ENCODE peak calls at places on chromosomes 3 and 15, in nine cellular contexts. Z is WTC11, V is AG09319, B is colonic mucosa, W is ovary, Y is GM13976, I is kidney, G is psoas muscle, H is GM13977. S is an unnamed sample.

GRCh38 chr3:167031364-167032049 is 348.6 kb downstream of the ZBBX start:
- DNase-seq in Z (no peak), V (no peak), B (no peak), W (no peak), Y (no peak), I (no peak), G (no peak), H (no peak), S (no peak)

GRCh38 chr15:70083423-70083822 is 14.3 kb downstream of the TLE3 start:
- DNase-seq in Z (peak), V (no peak), B (no peak), W (no peak), Y (no peak), I (no peak), G (no peak), H (no peak), S (no peak)

GRCh38 chr15:44092221-44092620 is 102.8 kb downstream of the FRMD5 start:
- DNase-seq in Z (no peak), V (no peak), B (no peak), W (no peak), Y (no peak), I (no peak), G (no peak), H (no peak), S (no peak)

GRCh38 chr3:284316-284715 is 87.8 kb downstream of the CHL1 start:
- DNase-seq in Z (no peak), V (no peak), B (no peak), W (no peak), Y (no peak), I (no peak), G (no peak), H (no peak), S (no peak)

GRCh38 chr15:63353261-63353660 is 28.4 kb downstream of the CA12 start:
- DNase-seq in Z (no peak), V (no peak), B (no peak), W (no peak), Y (no peak), I (no peak), G (no peak), H (no peak), S (no peak)

GRCh38 chr3:189340680-189341460 is 169.1 kb downstream of the TPRG1 start:
- DNase-seq in Z (peak), V (no peak), B (peak), W (no peak), Y (no peak), I (no peak), G (no peak), H (no peak), S (peak)

GRCh38 chr3:49238274-49239127 is 38.5 kb downstream of the C3orf62 start:
- DNase-seq in Z (no peak), V (no peak), B (peak), W (peak), Y (no peak), I (no peak), G (no peak), H (no peak), S (no peak)

GRCh38 chr3:177427096-177427495 is 229.8 kb upstream of the TBL1XR1 start:
- DNase-seq in Z (no peak), V (no peak), B (no peak), W (no peak), Y (peak), I (no peak), G (no peak), H (peak), S (no peak)

GRCh38 chr3:154889227-154889634 is 190.9 kb upstream of the MME start:
- DNase-seq in Z (no peak), V (no peak), B (no peak), W (no peak), Y (no peak), I (peak), G (no peak), H (no peak), S (no peak)

GRCh38 chr15:55535436-55535835 is 27.4 kb upstream of the DNAAF4 start:
- DNase-seq in Z (no peak), V (no peak), B (no peak), W (no peak), Y (no peak), I (no peak), G (no peak), H (no peak), S (no peak)
- TF ChIP-seq CTCF in Z (no peak), V (no peak), B (no peak), W (no peak), Y (no peak), I (no peak), G (no peak), H (no peak), S (no peak)

DNA sequence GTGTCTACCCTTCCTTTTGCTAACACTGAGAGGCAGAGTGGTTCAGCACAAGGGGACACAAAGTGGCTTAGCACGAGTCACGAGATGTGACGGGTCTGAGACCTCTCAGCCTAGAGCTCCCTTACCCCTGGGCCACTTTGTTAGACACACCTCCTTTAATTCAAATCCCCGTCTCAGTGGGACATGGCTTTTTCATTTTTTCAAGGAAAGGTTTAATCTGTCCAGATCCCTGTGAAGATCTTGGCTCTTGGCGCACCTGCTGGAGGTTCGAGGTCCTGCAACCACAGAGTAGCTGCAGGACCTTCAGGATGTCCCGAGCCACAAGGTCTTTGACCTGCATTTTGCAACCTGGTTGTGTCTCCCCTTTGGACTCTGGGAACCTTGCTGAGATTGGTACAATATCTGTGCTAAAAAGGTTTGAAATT is 52.0 kb downstream of the LPP start:
- DNase-seq in Z (peak), V (no peak), B (peak), W (no peak), Y (no peak), I (no peak), G (no peak), H (no peak), S (peak)
- TF ChIP-seq CTCF in Z (peak), V (no peak), B (peak), W (no peak), Y (no peak), I (peak), G (no peak), H (no peak), S (peak)

DNA sequence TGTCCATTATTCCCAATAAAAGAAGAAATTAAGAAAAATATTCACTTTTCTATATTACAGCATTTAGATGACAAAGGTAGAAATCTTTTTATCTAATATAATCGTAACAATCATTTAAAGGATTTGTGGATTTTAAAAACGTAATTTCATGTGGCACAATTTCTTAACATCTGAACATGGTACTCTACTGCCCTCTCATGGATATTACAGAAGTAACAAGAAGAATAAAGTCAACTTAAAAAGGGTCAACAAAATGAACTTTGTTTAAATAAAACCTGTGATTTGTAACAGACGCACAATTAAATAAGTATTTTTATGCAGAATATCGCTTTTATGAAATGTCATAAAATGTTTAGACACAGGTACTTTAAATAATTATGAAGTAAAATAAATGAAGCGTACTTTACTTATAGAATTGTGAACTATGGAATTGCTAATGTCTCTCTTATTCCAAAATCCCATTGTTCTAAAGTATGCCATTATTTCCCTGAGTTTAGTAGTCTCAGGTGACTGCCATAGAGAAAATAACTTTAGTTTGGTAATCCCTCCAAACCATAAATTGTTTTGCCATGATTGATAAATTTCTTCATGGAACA is 366.8 kb upstream of the ZNF385D start:
- DNase-seq in Z (no peak), V (peak), B (no peak), W (no peak), Y (no peak), I (no peak), G (no peak), H (no peak), S (no peak)
- TF ChIP-seq CTCF in Z (peak), V (peak), B (peak), W (peak), Y (peak), I (peak), G (peak), H (peak), S (peak)

GRCh38 chr3:197562398-197563251 is 6.9 kb upstream of the BDH1 start:
- DNase-seq in Z (no peak), V (no peak), B (no peak), W (no peak), Y (no peak), I (no peak), G (no peak), H (no peak), S (no peak)
- TF ChIP-seq CTCF in Z (no peak), V (no peak), B (no peak), W (no peak), Y (no peak), I (no peak), G (no peak), H (no peak), S (no peak)